ENCODE peak calls at places on chromosomes 6 and 20, in four cellular contexts. F is Peyer's patch; G is CD8-positive, alpha-beta T cell; W is fibroblast of pulmonary artery. B is an unnamed sample.

GRCh38 chr20:44011251-44011940 is 96.7 kb downstream of the TOX2 start:
- DNase-seq in F (peak), G (no peak), W (no peak), B (no peak)

GRCh38 chr20:2101057-2101934 is at the start of gene STK35:
- DNase-seq in F (no peak), G (no peak), W (peak), B (peak)

GRCh38 chr6:139568956-139569538 is 194.6 kb upstream of the CITED2 start:
- DNase-seq in F (no peak), G (no peak), W (peak), B (peak)

GRCh38 chr6:161273356-161273751 is 507 bp downstream of the AGPAT4 start:
- DNase-seq in F (no peak), G (peak), W (peak), B (peak)

GRCh38 chr20:64160536-64161495 is 3.4 kb upstream of the MYT1 start:
- DNase-seq in F (no peak), G (no peak), W (no peak), B (no peak)

GRCh38 chr20:35621560-35621946 is 5.9 kb downstream of the SPAG4 start:
- DNase-seq in F (no peak), G (no peak), W (no peak), B (no peak)

GRCh38 chr20:34634392-34634791 is 42.5 kb downstream of the PIGU start:
- DNase-seq in F (no peak), G (no peak), W (no peak), B (no peak)

GRCh38 chr20:25040438-25040831 is 17.5 kb downstream of the ACSS1 start:
- DNase-seq in F (no peak), G (no peak), W (peak), B (peak)

GRCh38 chr20:62845818-62846527 is 15.6 kb downstream of the TCFL5 start:
- DNase-seq in F (no peak), G (no peak), W (no peak), B (no peak)

GRCh38 chr20:4026093-4026601 is 10.8 kb upstream of the RNF24 start:
- DNase-seq in F (no peak), G (no peak), W (peak), B (peak)
- TF ChIP-seq CTCF in F (no peak), G (no peak), W (peak), B (peak)

GRCh38 chr20:31718952-31719643 is 3.6 kb downstream of the BCL2L1 start:
- DNase-seq in F (no peak), G (no peak), W (no peak), B (no peak)

GRCh38 chr20:31716351-31716750 is 6.3 kb downstream of the BCL2L1 start:
- DNase-seq in F (no peak), G (no peak), W (no peak), B (peak)

GRCh38 chr20:31717478-31717946 is 5.2 kb downstream of the BCL2L1 start:
- DNase-seq in F (no peak), G (no peak), W (no peak), B (no peak)

GRCh38 chr20:31715766-31716165 is 6.9 kb downstream of the BCL2L1 start:
- DNase-seq in F (no peak), G (no peak), W (no peak), B (no peak)

DNA sequence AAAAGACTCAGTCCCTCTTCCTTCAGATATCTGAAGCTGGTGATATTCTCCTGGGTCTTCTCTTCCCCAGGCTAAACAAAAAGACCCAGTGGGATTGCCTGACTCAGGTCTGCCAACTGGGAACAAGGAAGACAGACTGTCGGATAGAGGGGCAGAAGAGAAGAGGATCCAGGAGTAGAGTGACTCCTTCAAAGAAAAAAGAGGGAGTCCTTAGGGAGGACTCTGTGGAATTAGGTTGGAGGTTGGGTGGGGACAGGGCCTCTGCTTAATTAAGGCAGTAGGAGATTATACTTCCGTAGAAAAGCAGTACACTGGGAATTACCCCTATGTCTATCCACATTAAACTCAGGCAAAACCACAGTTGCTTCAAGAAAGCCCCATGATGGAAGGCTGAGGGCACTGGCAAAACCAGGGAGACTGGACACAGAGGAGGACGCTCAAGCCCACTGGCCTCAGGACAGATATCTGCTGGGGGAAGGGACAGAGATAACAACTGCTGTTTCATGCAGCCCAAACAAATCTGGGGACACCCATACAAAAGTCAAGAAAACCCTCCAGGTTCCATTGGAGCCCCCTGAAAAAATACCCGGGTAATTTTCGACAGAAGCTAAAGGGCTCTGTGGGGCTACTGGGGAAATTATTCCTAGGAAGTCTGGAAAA is 5.7 kb downstream of the BCL2L1 start:
- DNase-seq in F (no peak), G (no peak), W (no peak), B (no peak)
- H3K4me3 ChIP-seq in F (no peak), G (no peak), W (no peak), B (no peak)

GRCh38 chr20:50193169-50193850 is 2.7 kb downstream of the CEBPB start:
- DNase-seq in F (no peak), G (no peak), W (peak), B (no peak)
- TF ChIP-seq CTCF in F (no peak), G (no peak), W (no peak), B (no peak)

DNA sequence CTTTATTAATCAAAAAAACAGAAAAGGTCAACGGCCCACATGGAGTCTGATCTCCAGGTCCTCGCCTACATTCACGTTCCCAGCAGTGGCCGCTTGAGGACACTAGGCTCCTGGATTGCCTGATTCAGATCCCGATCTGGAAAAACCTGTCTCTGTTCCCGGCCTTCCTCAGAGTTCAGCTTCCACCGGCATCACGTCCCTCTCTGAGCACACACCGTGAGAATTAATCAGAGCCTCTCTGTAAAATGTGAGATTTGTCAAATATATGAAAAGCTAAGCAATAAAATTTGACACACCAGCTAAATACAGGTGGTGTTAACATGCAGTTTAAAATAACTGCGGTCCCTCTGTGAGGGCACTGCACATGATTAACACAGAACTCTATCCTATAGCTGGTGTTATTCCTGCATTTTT is 122.8 kb upstream of the COL21A1 start:
- DNase-seq in F (peak), G (no peak), W (peak), B (peak)
- H3K4me3 ChIP-seq in F (no peak), G (no peak), W (no peak), B (peak)

DNA sequence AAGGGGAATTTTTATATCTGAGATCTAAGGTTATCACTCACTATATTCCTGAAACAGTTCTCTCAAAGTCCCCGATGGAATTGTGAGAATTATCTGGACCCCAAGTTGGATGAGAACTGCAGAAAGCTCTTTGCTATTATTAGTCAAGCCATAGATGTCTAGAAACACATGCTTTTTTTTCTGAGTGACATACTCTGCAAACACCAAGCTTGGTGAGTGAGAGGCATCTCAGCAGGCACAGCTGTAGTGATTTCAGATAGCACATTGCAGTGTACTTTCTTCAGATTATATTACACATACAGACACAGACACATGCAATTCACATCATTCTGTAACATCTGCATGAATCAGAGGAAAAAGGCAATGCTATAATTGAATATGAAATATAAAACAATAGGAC is 111.1 kb upstream of the UFL1 start:
- DNase-seq in F (no peak), G (no peak), W (no peak), B (no peak)
- TF ChIP-seq CTCF in F (no peak), G (no peak), W (no peak), B (no peak)